ENCODE peak calls at places on chromosome 18, in six cellular contexts. One of them, this sample, is unnamed.

GRCh38 chr18:76407681-76408080 is 87.4 kb downstream of the ZNF516 start:
- DNase-seq in omental fat pad: no peak
- DNase-seq in hippocampal formation: no peak
- DNase-seq in stimulated activated CD4-positive, alpha-beta T cell treated with anti-CD3 and anti-CD28 coated beads, TNF-alpha, amount 100 ng/mL, for 48 hours: no peak
- DNase-seq in K562: no peak
- DNase-seq in stomach: no peak
- DNase-seq in this sample: no peak

GRCh38 chr18:7778181-7778580 is 211.1 kb downstream of the PTPRM start:
- DNase-seq in omental fat pad: no peak
- DNase-seq in K562: no peak
- DNase-seq in hippocampal formation: no peak
- DNase-seq in stimulated activated CD4-positive, alpha-beta T cell treated with anti-CD3 and anti-CD28 coated beads, TNF-alpha, amount 100 ng/mL, for 48 hours: no peak
- DNase-seq in stomach: no peak
- DNase-seq in this sample: no peak

GRCh38 chr18:63617049-63617995 is 26.7 kb downstream of the SERPINB4 start:
- DNase-seq in hippocampal formation: no peak
- DNase-seq in stimulated activated CD4-positive, alpha-beta T cell treated with anti-CD3 and anti-CD28 coated beads, TNF-alpha, amount 100 ng/mL, for 48 hours: no peak
- DNase-seq in omental fat pad: no peak
- DNase-seq in stomach: no peak
- DNase-seq in K562: no peak
- DNase-seq in this sample: no peak

GRCh38 chr18:36829362-36830140 is 624 bp downstream of the KIAA1328 start:
- DNase-seq in stimulated activated CD4-positive, alpha-beta T cell treated with anti-CD3 and anti-CD28 coated beads, TNF-alpha, amount 100 ng/mL, for 48 hours: no peak
- DNase-seq in hippocampal formation: no peak
- DNase-seq in omental fat pad: no peak
- DNase-seq in K562: no peak
- DNase-seq in stomach: no peak
- DNase-seq in this sample: peak

GRCh38 chr18:42268793-42269192 is 313.8 kb downstream of the PIK3C3 start:
- DNase-seq in omental fat pad: no peak
- DNase-seq in stimulated activated CD4-positive, alpha-beta T cell treated with anti-CD3 and anti-CD28 coated beads, TNF-alpha, amount 100 ng/mL, for 48 hours: no peak
- DNase-seq in K562: no peak
- DNase-seq in stomach: no peak
- DNase-seq in hippocampal formation: no peak
- DNase-seq in this sample: no peak

GRCh38 chr18:45657357-45658335 is 42.4 kb downstream of the SLC14A2 start:
- DNase-seq in hippocampal formation: no peak
- DNase-seq in omental fat pad: no peak
- DNase-seq in stimulated activated CD4-positive, alpha-beta T cell treated with anti-CD3 and anti-CD28 coated beads, TNF-alpha, amount 100 ng/mL, for 48 hours: no peak
- DNase-seq in stomach: no peak
- DNase-seq in K562: no peak
- DNase-seq in this sample: no peak

GRCh38 chr18:6629635-6630140 is 99.8 kb upstream of the ARHGAP28 start:
- DNase-seq in stimulated activated CD4-positive, alpha-beta T cell treated with anti-CD3 and anti-CD28 coated beads, TNF-alpha, amount 100 ng/mL, for 48 hours: no peak
- DNase-seq in stomach: no peak
- DNase-seq in omental fat pad: no peak
- DNase-seq in hippocampal formation: no peak
- DNase-seq in K562: no peak
- DNase-seq in this sample: no peak

GRCh38 chr18:22483407-22483806 is 65.7 kb upstream of the CTAGE1 start:
- DNase-seq in hippocampal formation: no peak
- DNase-seq in stomach: no peak
- DNase-seq in omental fat pad: no peak
- DNase-seq in stimulated activated CD4-positive, alpha-beta T cell treated with anti-CD3 and anti-CD28 coated beads, TNF-alpha, amount 100 ng/mL, for 48 hours: no peak
- DNase-seq in K562: peak
- DNase-seq in this sample: no peak

GRCh38 chr18:35344736-35345459 is 678 bp upstream of the ZNF24 start:
- DNase-seq in hippocampal formation: peak
- DNase-seq in K562: no peak
- DNase-seq in stomach: no peak
- DNase-seq in stimulated activated CD4-positive, alpha-beta T cell treated with anti-CD3 and anti-CD28 coated beads, TNF-alpha, amount 100 ng/mL, for 48 hours: no peak
- DNase-seq in omental fat pad: no peak
- DNase-seq in this sample: peak

GRCh38 chr18:63850010-63850409 is 37.5 kb upstream of the SERPINB2 start:
- DNase-seq in hippocampal formation: no peak
- DNase-seq in stomach: no peak
- DNase-seq in stimulated activated CD4-positive, alpha-beta T cell treated with anti-CD3 and anti-CD28 coated beads, TNF-alpha, amount 100 ng/mL, for 48 hours: no peak
- DNase-seq in K562: no peak
- DNase-seq in omental fat pad: no peak
- DNase-seq in this sample: peak

GRCh38 chr18:40877096-40877495 is 1077.9 kb upstream of the PIK3C3 start:
- DNase-seq in hippocampal formation: no peak
- DNase-seq in stimulated activated CD4-positive, alpha-beta T cell treated with anti-CD3 and anti-CD28 coated beads, TNF-alpha, amount 100 ng/mL, for 48 hours: no peak
- DNase-seq in stomach: no peak
- DNase-seq in K562: no peak
- DNase-seq in omental fat pad: no peak
- DNase-seq in this sample: no peak

GRCh38 chr18:676069-676468 is 18.6 kb downstream of the TYMS start:
- DNase-seq in K562: no peak
- DNase-seq in hippocampal formation: no peak
- DNase-seq in omental fat pad: no peak
- DNase-seq in stomach: no peak
- DNase-seq in stimulated activated CD4-positive, alpha-beta T cell treated with anti-CD3 and anti-CD28 coated beads, TNF-alpha, amount 100 ng/mL, for 48 hours: no peak
- DNase-seq in this sample: no peak

GRCh38 chr18:51391731-51392130 is 194.2 kb upstream of the MEX3C start:
- DNase-seq in hippocampal formation: peak
- DNase-seq in omental fat pad: no peak
- DNase-seq in stomach: no peak
- DNase-seq in K562: no peak
- DNase-seq in stimulated activated CD4-positive, alpha-beta T cell treated with anti-CD3 and anti-CD28 coated beads, TNF-alpha, amount 100 ng/mL, for 48 hours: no peak
- DNase-seq in this sample: peak

GRCh38 chr18:25985999-25986398 is 104.4 kb downstream of the SS18 start:
- DNase-seq in K562: no peak
- DNase-seq in stimulated activated CD4-positive, alpha-beta T cell treated with anti-CD3 and anti-CD28 coated beads, TNF-alpha, amount 100 ng/mL, for 48 hours: no peak
- DNase-seq in omental fat pad: no peak
- DNase-seq in stomach: no peak
- DNase-seq in hippocampal formation: no peak
- DNase-seq in this sample: no peak

GRCh38 chr18:51157215-51157614 is 40.3 kb downstream of the MEX3C start:
- DNase-seq in hippocampal formation: no peak
- DNase-seq in omental fat pad: no peak
- DNase-seq in K562: no peak
- DNase-seq in stomach: no peak
- DNase-seq in stimulated activated CD4-positive, alpha-beta T cell treated with anti-CD3 and anti-CD28 coated beads, TNF-alpha, amount 100 ng/mL, for 48 hours: no peak
- DNase-seq in this sample: no peak

GRCh38 chr18:3466051-3466450 is 16.1 kb downstream of the TGIF1 start:
- DNase-seq in stomach: no peak
- DNase-seq in K562: no peak
- DNase-seq in omental fat pad: no peak
- DNase-seq in stimulated activated CD4-positive, alpha-beta T cell treated with anti-CD3 and anti-CD28 coated beads, TNF-alpha, amount 100 ng/mL, for 48 hours: no peak
- DNase-seq in hippocampal formation: no peak
- DNase-seq in this sample: no peak

GRCh38 chr18:21391074-21391673 is 149.1 kb downstream of the GREB1L start:
- DNase-seq in omental fat pad: no peak
- DNase-seq in hippocampal formation: no peak
- DNase-seq in stomach: no peak
- DNase-seq in K562: no peak
- DNase-seq in stimulated activated CD4-positive, alpha-beta T cell treated with anti-CD3 and anti-CD28 coated beads, TNF-alpha, amount 100 ng/mL, for 48 hours: no peak
- DNase-seq in this sample: no peak

GRCh38 chr18:25464211-25464610 is 112.2 kb upstream of the ZNF521 start:
- DNase-seq in K562: no peak
- DNase-seq in stimulated activated CD4-positive, alpha-beta T cell treated with anti-CD3 and anti-CD28 coated beads, TNF-alpha, amount 100 ng/mL, for 48 hours: no peak
- DNase-seq in stomach: no peak
- DNase-seq in hippocampal formation: no peak
- DNase-seq in omental fat pad: no peak
- DNase-seq in this sample: no peak

GRCh38 chr18:7090771-7091170 is 26.8 kb downstream of the LAMA1 start:
- DNase-seq in stomach: no peak
- DNase-seq in omental fat pad: no peak
- DNase-seq in hippocampal formation: no peak
- DNase-seq in stimulated activated CD4-positive, alpha-beta T cell treated with anti-CD3 and anti-CD28 coated beads, TNF-alpha, amount 100 ng/mL, for 48 hours: no peak
- DNase-seq in K562: no peak
- DNase-seq in this sample: no peak

GRCh38 chr18:961644-962355 is 57.1 kb downstream of the ADCYAP1 start:
- DNase-seq in stomach: no peak
- DNase-seq in omental fat pad: no peak
- DNase-seq in stimulated activated CD4-positive, alpha-beta T cell treated with anti-CD3 and anti-CD28 coated beads, TNF-alpha, amount 100 ng/mL, for 48 hours: peak
- DNase-seq in hippocampal formation: peak
- DNase-seq in K562: peak
- DNase-seq in this sample: peak

GRCh38 chr18:48814490-48815181 is 136.1 kb downstream of the SMAD7 start:
- DNase-seq in K562: no peak
- DNase-seq in stimulated activated CD4-positive, alpha-beta T cell treated with anti-CD3 and anti-CD28 coated beads, TNF-alpha, amount 100 ng/mL, for 48 hours: no peak
- DNase-seq in hippocampal formation: no peak
- DNase-seq in omental fat pad: peak
- DNase-seq in stomach: peak
- DNase-seq in this sample: peak